ENCODE peak calls at places on chromosome 12, in five cellular contexts. One of them, this sample, is unnamed.

GRCh38 chr12:108734200-108734906 is 3.0 kb upstream of the CORO1C start:
- DNase-seq in H9: peak; percentile 39
- DNase-seq in WERI-Rb-1: no peak
- DNase-seq in right lobe of liver: peak; percentile 86
- DNase-seq in fibroblast of mammary gland: peak; percentile 96
- DNase-seq in this sample: no peak

GRCh38 chr12:15268927-15269552 is 47.8 kb upstream of the RERG start:
- DNase-seq in WERI-Rb-1: peak; percentile 57
- DNase-seq in H9: peak; percentile 74
- DNase-seq in fibroblast of mammary gland: peak; percentile 81
- DNase-seq in right lobe of liver: peak; percentile 48
- DNase-seq in this sample: peak; percentile 38

GRCh38 chr12:97650242-97650641 is 187.6 kb downstream of the RMST start:
- DNase-seq in right lobe of liver: no peak
- DNase-seq in H9: no peak
- DNase-seq in WERI-Rb-1: no peak
- DNase-seq in fibroblast of mammary gland: peak; percentile 24
- DNase-seq in this sample: no peak

GRCh38 chr12:87596636-87597035 is 432.6 kb downstream of the C12orf50 start:
- DNase-seq in fibroblast of mammary gland: no peak
- DNase-seq in H9: no peak
- DNase-seq in right lobe of liver: no peak
- DNase-seq in WERI-Rb-1: no peak
- DNase-seq in this sample: no peak

GRCh38 chr12:42981379-42981778 is 391.8 kb upstream of the PRICKLE1 start:
- DNase-seq in fibroblast of mammary gland: peak; percentile 69
- DNase-seq in H9: no peak
- DNase-seq in right lobe of liver: no peak
- DNase-seq in WERI-Rb-1: no peak
- DNase-seq in this sample: no peak

GRCh38 chr12:121004253-121004815 is 12.0 kb downstream of the C12orf43 start:
- DNase-seq in right lobe of liver: no peak
- DNase-seq in WERI-Rb-1: no peak
- DNase-seq in fibroblast of mammary gland: no peak
- DNase-seq in H9: no peak
- DNase-seq in this sample: no peak

GRCh38 chr12:118611295-118611694 is 234.9 kb downstream of the SUDS3 start:
- DNase-seq in H9: peak; percentile 43
- DNase-seq in WERI-Rb-1: no peak
- DNase-seq in right lobe of liver: no peak
- DNase-seq in fibroblast of mammary gland: no peak
- DNase-seq in this sample: peak; percentile 30

GRCh38 chr12:123120452-123121166 is 30.3 kb downstream of the PITPNM2 start:
- DNase-seq in WERI-Rb-1: no peak
- DNase-seq in fibroblast of mammary gland: peak; percentile 51
- DNase-seq in right lobe of liver: no peak
- DNase-seq in H9: no peak
- DNase-seq in this sample: no peak

GRCh38 chr12:69966409-69966808 is 141.4 kb downstream of the MYRFL start:
- DNase-seq in right lobe of liver: no peak
- DNase-seq in WERI-Rb-1: no peak
- DNase-seq in fibroblast of mammary gland: peak; percentile 94
- DNase-seq in H9: no peak
- DNase-seq in this sample: no peak

GRCh38 chr12:106673151-106673550 is 90.3 kb downstream of the RFX4 start:
- DNase-seq in WERI-Rb-1: no peak
- DNase-seq in fibroblast of mammary gland: no peak
- DNase-seq in right lobe of liver: no peak
- DNase-seq in H9: no peak
- DNase-seq in this sample: peak; percentile 10

GRCh38 chr12:42741771-42742510 is 152.4 kb upstream of the PRICKLE1 start:
- DNase-seq in right lobe of liver: no peak
- DNase-seq in fibroblast of mammary gland: peak; percentile 81
- DNase-seq in WERI-Rb-1: no peak
- DNase-seq in H9: no peak
- DNase-seq in this sample: no peak

GRCh38 chr12:19177754-19178153 is 48.2 kb downstream of the PLEKHA5 start:
- DNase-seq in H9: no peak
- DNase-seq in fibroblast of mammary gland: peak; percentile 46
- DNase-seq in right lobe of liver: no peak
- DNase-seq in WERI-Rb-1: no peak
- DNase-seq in this sample: no peak

GRCh38 chr12:13562915-13563742 is 366.6 kb downstream of the EMP1 start:
- DNase-seq in right lobe of liver: no peak
- DNase-seq in WERI-Rb-1: no peak
- DNase-seq in H9: no peak
- DNase-seq in fibroblast of mammary gland: no peak
- DNase-seq in this sample: no peak

GRCh38 chr12:57515934-57516541 is 4.3 kb downstream of the DDIT3 start:
- DNase-seq in H9: no peak
- DNase-seq in fibroblast of mammary gland: no peak
- DNase-seq in WERI-Rb-1: no peak
- DNase-seq in right lobe of liver: no peak
- DNase-seq in this sample: no peak

GRCh38 chr12:116141110-116141832 is 136.2 kb downstream of the MED13L start:
- DNase-seq in right lobe of liver: no peak
- DNase-seq in fibroblast of mammary gland: no peak
- DNase-seq in H9: no peak
- DNase-seq in WERI-Rb-1: no peak
- DNase-seq in this sample: no peak

GRCh38 chr12:131903270-131904255 is 9.1 kb downstream of the ULK1 start:
- DNase-seq in H9: no peak
- DNase-seq in fibroblast of mammary gland: no peak
- DNase-seq in right lobe of liver: no peak
- DNase-seq in WERI-Rb-1: no peak
- DNase-seq in this sample: no peak

GRCh38 chr12:107903377-107904061 is 129.0 kb downstream of the ASCL4 start:
- DNase-seq in H9: peak; percentile 95
- DNase-seq in right lobe of liver: no peak
- DNase-seq in WERI-Rb-1: peak; percentile 89
- DNase-seq in fibroblast of mammary gland: no peak
- DNase-seq in this sample: peak; percentile 82

GRCh38 chr12:509494-509893 is 49.8 kb downstream of the B4GALNT3 start:
- DNase-seq in right lobe of liver: no peak
- DNase-seq in fibroblast of mammary gland: no peak
- DNase-seq in H9: no peak
- DNase-seq in WERI-Rb-1: no peak
- DNase-seq in this sample: no peak

GRCh38 chr12:98646165-98646764 is 1.2 kb downstream of the APAF1 start:
- DNase-seq in right lobe of liver: no peak
- DNase-seq in WERI-Rb-1: no peak
- DNase-seq in fibroblast of mammary gland: peak; percentile 39
- DNase-seq in H9: no peak
- DNase-seq in this sample: no peak

GRCh38 chr12:52055781-52056711 is 4.8 kb downstream of the NR4A1 start:
- DNase-seq in fibroblast of mammary gland: no peak
- DNase-seq in WERI-Rb-1: no peak
- DNase-seq in H9: no peak
- DNase-seq in right lobe of liver: no peak
- DNase-seq in this sample: no peak

GRCh38 chr12:27201169-27201568 is 42.9 kb upstream of the STK38L start:
- DNase-seq in WERI-Rb-1: no peak
- DNase-seq in fibroblast of mammary gland: no peak
- DNase-seq in H9: no peak
- DNase-seq in right lobe of liver: no peak
- DNase-seq in this sample: no peak

GRCh38 chr12:104740668-104741067 is 217.4 kb downstream of the SLC41A2 start:
- DNase-seq in H9: no peak
- DNase-seq in WERI-Rb-1: no peak
- DNase-seq in fibroblast of mammary gland: no peak
- DNase-seq in right lobe of liver: no peak
- DNase-seq in this sample: no peak

GRCh38 chr12:47276253-47277070 is 196.7 kb upstream of the AMIGO2 start:
- DNase-seq in H9: no peak
- DNase-seq in right lobe of liver: no peak
- DNase-seq in WERI-Rb-1: no peak
- DNase-seq in fibroblast of mammary gland: peak; percentile 36
- DNase-seq in this sample: no peak

GRCh38 chr12:128820723-128821432 is 2.9 kb downstream of the SLC15A4 start:
- DNase-seq in H9: no peak
- DNase-seq in right lobe of liver: peak; percentile 57
- DNase-seq in fibroblast of mammary gland: no peak
- DNase-seq in WERI-Rb-1: no peak
- DNase-seq in this sample: no peak

GRCh38 chr12:65885312-65885711 is 61.0 kb downstream of the HMGA2 start:
- DNase-seq in WERI-Rb-1: no peak
- DNase-seq in H9: no peak
- DNase-seq in fibroblast of mammary gland: peak; percentile 54
- DNase-seq in right lobe of liver: no peak
- DNase-seq in this sample: no peak

GRCh38 chr12:127162902-127163301 is 1104.1 kb upstream of the TMEM132C start:
- DNase-seq in H9: no peak
- DNase-seq in fibroblast of mammary gland: peak; percentile 89
- DNase-seq in right lobe of liver: no peak
- DNase-seq in WERI-Rb-1: no peak
- DNase-seq in this sample: no peak

GRCh38 chr12:114767906-114768697 is 84.1 kb upstream of the TBX3 start:
- DNase-seq in fibroblast of mammary gland: no peak
- DNase-seq in WERI-Rb-1: no peak
- DNase-seq in H9: no peak
- DNase-seq in right lobe of liver: no peak
- DNase-seq in this sample: peak; percentile 57

GRCh38 chr12:95881331-95881955 is 22.7 kb downstream of the SNRPF start:
- DNase-seq in right lobe of liver: no peak
- DNase-seq in H9: no peak
- DNase-seq in WERI-Rb-1: no peak
- DNase-seq in fibroblast of mammary gland: peak; percentile 65
- DNase-seq in this sample: no peak

GRCh38 chr12:26443309-26443708 is 247.9 kb downstream of the SSPN start:
- DNase-seq in H9: no peak
- DNase-seq in right lobe of liver: no peak
- DNase-seq in WERI-Rb-1: no peak
- DNase-seq in fibroblast of mammary gland: no peak
- DNase-seq in this sample: no peak

GRCh38 chr12:57756406-57757341 is 1.8 kb downstream of the MARCHF9 start:
- DNase-seq in right lobe of liver: no peak
- DNase-seq in H9: peak; percentile 89
- DNase-seq in fibroblast of mammary gland: no peak
- DNase-seq in WERI-Rb-1: peak; percentile 79
- DNase-seq in this sample: peak; percentile 71

GRCh38 chr12:2877047-2877958 is at the start of the genes FOXM1 and RHNO1:
- DNase-seq in WERI-Rb-1: peak; percentile 91
- DNase-seq in right lobe of liver: peak; percentile 93
- DNase-seq in H9: peak; percentile 95
- DNase-seq in fibroblast of mammary gland: peak; percentile 85
- DNase-seq in this sample: peak; percentile 93

GRCh38 chr12:59388176-59388575 is 207.7 kb upstream of the SLC16A7 start:
- DNase-seq in H9: no peak
- DNase-seq in right lobe of liver: no peak
- DNase-seq in WERI-Rb-1: no peak
- DNase-seq in fibroblast of mammary gland: no peak
- DNase-seq in this sample: no peak

GRCh38 chr12:124750787-124751471 is 112.7 kb downstream of the SCARB1 start:
- DNase-seq in fibroblast of mammary gland: no peak
- DNase-seq in right lobe of liver: no peak
- DNase-seq in WERI-Rb-1: peak; percentile 82
- DNase-seq in H9: peak; percentile 84
- DNase-seq in this sample: peak; percentile 45
- TF ChIP-seq CTCF in fibroblast of mammary gland: no peak
- TF ChIP-seq CTCF in right lobe of liver: no peak
- TF ChIP-seq CTCF in WERI-Rb-1: peak; percentile 71
- TF ChIP-seq CTCF in H9: peak; percentile 66
- TF ChIP-seq CTCF in this sample: no peak

GRCh38 chr12:9751204-9752144 is 9.2 kb downstream of the CD69 start:
- DNase-seq in fibroblast of mammary gland: peak; percentile 30
- DNase-seq in right lobe of liver: no peak
- DNase-seq in H9: no peak
- DNase-seq in WERI-Rb-1: no peak
- DNase-seq in this sample: no peak
- TF ChIP-seq CTCF in fibroblast of mammary gland: peak; percentile 32
- TF ChIP-seq CTCF in right lobe of liver: no peak
- TF ChIP-seq CTCF in H9: no peak
- TF ChIP-seq CTCF in WERI-Rb-1: no peak
- TF ChIP-seq CTCF in this sample: no peak

GRCh38 chr12:71270057-71270456 is 112.3 kb upstream of the TSPAN8 start:
- DNase-seq in H9: no peak
- DNase-seq in right lobe of liver: no peak
- DNase-seq in fibroblast of mammary gland: no peak
- DNase-seq in WERI-Rb-1: no peak
- DNase-seq in this sample: no peak
- TF ChIP-seq CTCF in H9: no peak
- TF ChIP-seq CTCF in right lobe of liver: no peak
- TF ChIP-seq CTCF in fibroblast of mammary gland: no peak
- TF ChIP-seq CTCF in WERI-Rb-1: no peak
- TF ChIP-seq CTCF in this sample: no peak

GRCh38 chr12:124397399-124397679 is 102.4 kb downstream of the RFLNA start:
- DNase-seq in WERI-Rb-1: peak; percentile 70
- DNase-seq in right lobe of liver: no peak
- DNase-seq in H9: no peak
- DNase-seq in fibroblast of mammary gland: no peak
- DNase-seq in this sample: no peak

GRCh38 chr12:124400124-124400523 is 105.2 kb downstream of the RFLNA start:
- DNase-seq in WERI-Rb-1: no peak
- DNase-seq in fibroblast of mammary gland: no peak
- DNase-seq in H9: no peak
- DNase-seq in right lobe of liver: no peak
- DNase-seq in this sample: no peak

GRCh38 chr12:124397807-124398577 is 103.1 kb downstream of the RFLNA start:
- DNase-seq in WERI-Rb-1: no peak
- DNase-seq in fibroblast of mammary gland: peak; percentile 65
- DNase-seq in H9: no peak
- DNase-seq in right lobe of liver: no peak
- DNase-seq in this sample: no peak

GRCh38 chr12:124399622-124400021 is 104.7 kb downstream of the RFLNA start:
- DNase-seq in fibroblast of mammary gland: no peak
- DNase-seq in WERI-Rb-1: peak; percentile 27
- DNase-seq in H9: peak; percentile 68
- DNase-seq in right lobe of liver: no peak
- DNase-seq in this sample: peak; percentile 63

GRCh38 chr12:124398578-124399227 is 103.8 kb downstream of the RFLNA start:
- DNase-seq in fibroblast of mammary gland: no peak
- DNase-seq in right lobe of liver: no peak
- DNase-seq in H9: no peak
- DNase-seq in WERI-Rb-1: no peak
- DNase-seq in this sample: no peak
- TF ChIP-seq CTCF in fibroblast of mammary gland: peak; percentile 10
- TF ChIP-seq CTCF in right lobe of liver: no peak
- TF ChIP-seq CTCF in H9: peak; percentile 38
- TF ChIP-seq CTCF in WERI-Rb-1: peak; percentile 25
- TF ChIP-seq CTCF in this sample: no peak

GRCh38 chr12:90167501-90167900 is 458.9 kb upstream of the ATP2B1 start:
- DNase-seq in WERI-Rb-1: no peak
- DNase-seq in H9: no peak
- DNase-seq in right lobe of liver: no peak
- DNase-seq in fibroblast of mammary gland: no peak
- DNase-seq in this sample: no peak

GRCh38 chr12:90174198-90174510 is 465.5 kb upstream of the ATP2B1 start:
- DNase-seq in right lobe of liver: no peak
- DNase-seq in H9: no peak
- DNase-seq in fibroblast of mammary gland: peak; percentile 30
- DNase-seq in WERI-Rb-1: peak; percentile 74
- DNase-seq in this sample: no peak

GRCh38 chr12:90172524-90172923 is 463.9 kb upstream of the ATP2B1 start:
- DNase-seq in right lobe of liver: no peak
- DNase-seq in WERI-Rb-1: no peak
- DNase-seq in H9: no peak
- DNase-seq in fibroblast of mammary gland: no peak
- DNase-seq in this sample: no peak

GRCh38 chr12:90173499-90174197 is 465.0 kb upstream of the ATP2B1 start:
- DNase-seq in right lobe of liver: no peak
- DNase-seq in WERI-Rb-1: no peak
- DNase-seq in H9: no peak
- DNase-seq in fibroblast of mammary gland: no peak
- DNase-seq in this sample: no peak

GRCh38 chr12:90170740-90171139 is 462.1 kb upstream of the ATP2B1 start:
- DNase-seq in fibroblast of mammary gland: no peak
- DNase-seq in H9: no peak
- DNase-seq in WERI-Rb-1: no peak
- DNase-seq in right lobe of liver: no peak
- DNase-seq in this sample: no peak
- TF ChIP-seq CTCF in fibroblast of mammary gland: no peak
- TF ChIP-seq CTCF in H9: no peak
- TF ChIP-seq CTCF in WERI-Rb-1: no peak
- TF ChIP-seq CTCF in right lobe of liver: no peak
- TF ChIP-seq CTCF in this sample: no peak

This sample was measured in nephron progenitor cell.